ENCODE peak calls at places on chromosomes 3 and 15, in five cellular contexts. H is HCT116, B is H1, V is K562, P is HepG2. W is an unnamed sample.

GRCh38 chr15:35738370-35738769 is 192.4 kb upstream of the DPH6 start:
- DNase-seq in H (peak; percentile 64), B (no peak), V (no peak), P (no peak), W (no peak)

GRCh38 chr15:80512729-80513670 is 108.8 kb downstream of the ARNT2 start:
- DNase-seq in H (peak; percentile 6), B (peak; percentile 39), V (no peak), P (peak; percentile 49), W (peak; percentile 46)

GRCh38 chr15:66733976-66734375 is 31.9 kb downstream of the SMAD6 start:
- DNase-seq in H (no peak), B (no peak), V (no peak), P (no peak), W (no peak)

GRCh38 chr3:156802827-156803606 is 23.1 kb upstream of the LEKR1 start:
- DNase-seq in H (no peak), B (no peak), V (no peak), P (no peak), W (no peak)

GRCh38 chr3:135069406-135069805 is 274.3 kb downstream of the EPHB1 start:
- DNase-seq in H (no peak), B (no peak), V (no peak), P (no peak), W (no peak)

GRCh38 chr3:120420360-120420759 is 30.4 kb downstream of the FSTL1 start:
- DNase-seq in H (no peak), B (no peak), V (no peak), P (no peak), W (no peak)

GRCh38 chr3:14346642-14347041 is 55.8 kb upstream of the SLC6A6 start:
- DNase-seq in H (no peak), B (no peak), V (no peak), P (no peak), W (no peak)

GRCh38 chr3:133763797-133764734 is 17.9 kb downstream of the TF start:
- DNase-seq in H (no peak), B (no peak), V (no peak), P (no peak), W (no peak)

GRCh38 chr15:31305375-31305774 is 21.3 kb upstream of the KLF13 start:
- DNase-seq in H (no peak), B (peak; percentile 45), V (no peak), P (no peak), W (no peak)

GRCh38 chr3:189652042-189652441 is 20.9 kb downstream of the TP63 start:
- DNase-seq in H (peak; percentile 21), B (peak; percentile 86), V (no peak), P (peak; percentile 4), W (peak; percentile 30)

GRCh38 chr3:169660709-169661566 is 2.6 kb downstream of the MECOM start:
- DNase-seq in H (no peak), B (peak; percentile 52), V (no peak), P (no peak), W (peak; percentile 57)

GRCh38 chr15:57895291-57895690 is 170.2 kb downstream of the ALDH1A2 start:
- DNase-seq in H (no peak), B (no peak), V (no peak), P (no peak), W (no peak)

GRCh38 chr3:197365621-197366020 is 67.2 kb upstream of the DLG1 start:
- DNase-seq in H (no peak), B (no peak), V (no peak), P (no peak), W (no peak)

GRCh38 chr15:47184003-47184404 is 533.3 kb upstream of the SEMA6D start:
- DNase-seq in H (no peak), B (no peak), V (no peak), P (no peak), W (no peak)

GRCh38 chr3:114829786-114830185 is 317.3 kb downstream of the ZBTB20 start:
- DNase-seq in H (no peak), B (no peak), V (no peak), P (no peak), W (no peak)

GRCh38 chr15:51879555-51879954 is 50.1 kb downstream of the TMOD3 start:
- DNase-seq in H (no peak), B (no peak), V (no peak), P (no peak), W (no peak)

GRCh38 chr3:89372456-89372855 is 265.0 kb downstream of the EPHA3 start:
- DNase-seq in H (no peak), B (no peak), V (no peak), P (no peak), W (no peak)

GRCh38 chr3:172708905-172709775 is 1.7 kb downstream of the NCEH1 start:
- DNase-seq in H (no peak), B (no peak), V (no peak), P (no peak), W (no peak)

GRCh38 chr3:189981668-189982067 is 139.0 kb downstream of the P3H2 start:
- DNase-seq in H (no peak), B (no peak), V (no peak), P (no peak), W (peak; percentile 68)

GRCh38 chr15:64717130-64717529 is 58.3 kb downstream of the RBPMS2 start:
- DNase-seq in H (no peak), B (no peak), V (no peak), P (no peak), W (no peak)

GRCh38 chr3:14876942-14877341 is 58.2 kb downstream of the FGD5 start:
- DNase-seq in H (no peak), B (no peak), V (no peak), P (no peak), W (peak; percentile 83)

GRCh38 chr3:60086811-60087210 is 1037.0 kb upstream of the CFAP20DC start:
- DNase-seq in H (peak; percentile 32), B (no peak), V (peak; percentile 35), P (peak; percentile 1), W (no peak)

GRCh38 chr3:61181874-61182273 is 69.4 kb downstream of the FHIT start:
- DNase-seq in H (peak; percentile 76), B (no peak), V (no peak), P (peak; percentile 52), W (no peak)

GRCh38 chr3:193046369-193046768 is 128.7 kb upstream of the MB21D2 start:
- DNase-seq in H (no peak), B (no peak), V (no peak), P (no peak), W (no peak)

GRCh38 chr15:38453971-38454686 is at the start of gene FAM98B:
- DNase-seq in H (peak; percentile 75), B (peak; percentile 99), V (peak; percentile 85), P (peak; percentile 73), W (peak; percentile 53)

GRCh38 chr15:38458646-38459045 is 4.7 kb downstream of the FAM98B start:
- DNase-seq in H (no peak), B (no peak), V (no peak), P (no peak), W (no peak)

GRCh38 chr15:38459480-38459879 is 5.6 kb downstream of the FAM98B start:
- DNase-seq in H (no peak), B (no peak), V (no peak), P (no peak), W (no peak)

GRCh38 chr15:38454687-38455071 is 752 bp downstream of the FAM98B start:
- DNase-seq in H (no peak), B (no peak), V (peak; percentile 11), P (peak; percentile 9), W (no peak)

DNA sequence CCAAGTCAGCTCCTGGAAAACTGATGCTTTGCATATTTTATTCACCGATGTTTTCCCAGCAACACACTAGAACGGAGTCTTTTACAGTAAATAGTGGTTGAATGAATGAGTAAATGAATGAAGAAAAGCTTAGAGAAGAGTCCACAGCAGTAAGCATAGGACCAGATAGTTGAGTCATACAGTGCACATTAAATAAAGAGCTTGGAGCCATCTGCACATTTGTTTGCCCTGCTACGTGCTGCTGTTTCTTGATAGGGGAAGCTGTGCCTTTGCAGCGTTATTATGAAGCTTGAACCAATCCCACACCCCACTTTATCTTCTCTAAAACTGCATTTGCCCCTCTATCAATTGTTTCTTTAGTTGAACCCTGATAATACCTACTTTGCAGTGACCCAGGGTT is 1.2 kb downstream of the FAM98B start:
- DNase-seq in H (no peak), B (no peak), V (peak; percentile 22), P (no peak), W (no peak)
- TF ChIP-seq JUND in H (no peak), B (no peak), V (no peak), P (no peak), W (no peak)

GRCh38 chr3:49665822-49666519 is 8.2 kb upstream of the APEH start:
- DNase-seq in H (no peak), B (no peak), V (no peak), P (peak; percentile 54), W (no peak)

GRCh38 chr3:49668414-49668797 is 5.7 kb upstream of the APEH start:
- DNase-seq in H (no peak), B (no peak), V (peak; percentile 31), P (peak; percentile 76), W (no peak)

GRCh38 chr3:49667701-49668413 is 6.3 kb upstream of the APEH start:
- DNase-seq in H (no peak), B (no peak), V (no peak), P (no peak), W (no peak)

GRCh38 chr3:49668861-49669260 is 5.3 kb upstream of the APEH start:
- DNase-seq in H (no peak), B (no peak), V (no peak), P (peak; percentile 21), W (no peak)

DNA sequence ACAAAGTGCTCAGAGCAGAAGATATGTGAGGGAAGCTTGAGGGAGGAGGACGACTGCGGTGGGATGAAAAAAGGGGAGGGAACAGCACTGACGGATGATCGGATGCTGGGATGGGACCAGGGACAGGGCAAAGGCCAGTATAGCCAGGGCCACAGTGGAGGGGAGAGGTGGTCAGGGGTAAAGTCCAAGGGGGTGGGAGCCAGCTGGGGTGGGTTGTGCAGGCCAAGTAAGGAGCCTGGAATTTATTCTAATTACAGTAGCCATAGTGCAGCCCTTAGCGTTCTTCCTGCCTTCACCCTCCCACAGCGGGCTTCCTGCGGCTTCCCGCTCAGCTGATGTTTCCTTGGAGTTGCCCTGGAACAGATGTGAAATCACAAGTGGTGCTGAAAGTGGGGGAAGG is 7.6 kb upstream of the APEH start:
- DNase-seq in H (no peak), B (no peak), V (no peak), P (peak; percentile 81), W (no peak)
- TF ChIP-seq JUND in H (no peak), B (no peak), V (no peak), P (no peak), W (no peak)

GRCh38 chr3:126344380-126345041 is 12.7 kb downstream of the KLF15 start:
- DNase-seq in H (no peak), B (peak; percentile 42), V (no peak), P (no peak), W (no peak)
- TF ChIP-seq JUND in H (no peak), B (no peak), V (no peak), P (no peak), W (no peak)

DNA sequence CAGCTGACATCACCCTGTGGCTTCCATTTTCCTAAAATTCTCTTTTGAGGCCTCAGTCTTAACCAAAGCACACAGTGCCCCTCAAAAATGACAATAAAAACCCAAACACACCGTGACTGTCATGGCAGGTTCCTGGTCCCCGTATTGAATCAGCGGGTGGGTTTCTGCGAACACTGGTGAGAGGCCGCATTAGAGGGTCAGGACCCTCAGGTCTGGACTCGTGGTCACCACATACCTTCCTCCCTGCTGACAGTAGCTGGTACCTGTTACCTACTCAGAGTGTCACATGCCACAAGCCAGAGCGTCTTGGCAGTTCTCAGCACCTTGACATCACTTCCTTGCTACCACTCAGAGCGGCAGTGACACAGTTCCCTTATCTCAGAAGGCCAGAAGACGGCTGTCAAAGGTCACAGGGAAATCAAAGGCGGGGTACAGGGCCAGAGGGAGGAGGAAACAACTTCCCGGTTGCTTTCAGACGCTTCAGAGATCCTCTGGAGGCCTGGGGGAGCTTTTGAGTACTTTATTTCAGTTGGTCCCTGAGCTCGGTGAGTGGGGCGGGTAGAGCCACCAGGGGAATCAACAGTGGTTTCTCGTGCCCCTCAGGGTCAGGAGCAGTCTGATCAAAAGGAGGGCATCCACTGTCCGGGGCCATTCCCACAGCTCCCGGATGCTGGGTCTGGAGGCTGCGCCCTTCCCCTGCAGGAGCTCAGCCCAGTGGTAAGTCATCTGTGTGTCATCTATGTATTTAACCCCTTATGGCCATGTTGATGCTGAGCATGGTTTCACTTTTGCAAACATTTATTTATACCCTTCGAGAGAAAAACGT is at the start of the genes CCR5AS and CCRL2:
- DNase-seq in H (no peak), B (no peak), V (peak; percentile 96), P (no peak), W (no peak)
- TF ChIP-seq JUND in H (no peak), B (no peak), V (peak; percentile 79), P (no peak), W (no peak)